ENCODE peak calls at places on chromosomes 5 and 9, in ten cellular contexts. One of them, this sample, is unnamed.

GRCh38 chr5:109992264-109992915 is 302.7 kb downstream of the MAN2A1 start:
- DNase-seq in HuH-7.5: no peak
- DNase-seq in A673: no peak
- DNase-seq in WERI-Rb-1: no peak
- DNase-seq in T-helper 1 cell: no peak
- DNase-seq in EH: no peak
- DNase-seq in fibroblast of the conjunctiva: no peak
- DNase-seq in nephron progenitor cell: no peak
- DNase-seq in AG10803: no peak
- DNase-seq in activated T-helper 1 cell treated with Interleukin-2 at 50 U/mL for 16 hours: no peak
- DNase-seq in this sample: no peak

GRCh38 chr5:31269259-31269658 is 75.8 kb downstream of the CDH6 start:
- DNase-seq in A673: no peak
- DNase-seq in fibroblast of the conjunctiva: no peak
- DNase-seq in AG10803: no peak
- DNase-seq in activated T-helper 1 cell treated with Interleukin-2 at 50 U/mL for 16 hours: no peak
- DNase-seq in T-helper 1 cell: no peak
- DNase-seq in nephron progenitor cell: no peak
- DNase-seq in EH: no peak
- DNase-seq in WERI-Rb-1: no peak
- DNase-seq in HuH-7.5: no peak
- DNase-seq in this sample: no peak

GRCh38 chr5:27125856-27126255 is 87.5 kb upstream of the CDH9 start:
- DNase-seq in T-helper 1 cell: no peak
- DNase-seq in HuH-7.5: no peak
- DNase-seq in A673: no peak
- DNase-seq in activated T-helper 1 cell treated with Interleukin-2 at 50 U/mL for 16 hours: no peak
- DNase-seq in fibroblast of the conjunctiva: no peak
- DNase-seq in WERI-Rb-1: no peak
- DNase-seq in EH: no peak
- DNase-seq in nephron progenitor cell: no peak
- DNase-seq in AG10803: no peak
- DNase-seq in this sample: no peak

GRCh38 chr9:85871008-85871407 is 69.9 kb upstream of the NAA35 start:
- DNase-seq in activated T-helper 1 cell treated with Interleukin-2 at 50 U/mL for 16 hours: no peak
- DNase-seq in EH: no peak
- DNase-seq in AG10803: no peak
- DNase-seq in HuH-7.5: no peak
- DNase-seq in nephron progenitor cell: no peak
- DNase-seq in WERI-Rb-1: no peak
- DNase-seq in fibroblast of the conjunctiva: no peak
- DNase-seq in T-helper 1 cell: no peak
- DNase-seq in A673: peak
- DNase-seq in this sample: no peak

GRCh38 chr9:134437417-134438203 is 111.4 kb downstream of the RXRA start:
- DNase-seq in WERI-Rb-1: peak
- DNase-seq in EH: no peak
- DNase-seq in AG10803: no peak
- DNase-seq in A673: no peak
- DNase-seq in HuH-7.5: no peak
- DNase-seq in nephron progenitor cell: peak
- DNase-seq in T-helper 1 cell: no peak
- DNase-seq in fibroblast of the conjunctiva: no peak
- DNase-seq in activated T-helper 1 cell treated with Interleukin-2 at 50 U/mL for 16 hours: no peak
- DNase-seq in this sample: no peak

GRCh38 chr9:116525611-116526010 is 161.5 kb upstream of the TRIM32 start:
- DNase-seq in T-helper 1 cell: no peak
- DNase-seq in HuH-7.5: no peak
- DNase-seq in EH: no peak
- DNase-seq in WERI-Rb-1: no peak
- DNase-seq in nephron progenitor cell: no peak
- DNase-seq in fibroblast of the conjunctiva: no peak
- DNase-seq in AG10803: no peak
- DNase-seq in A673: no peak
- DNase-seq in activated T-helper 1 cell treated with Interleukin-2 at 50 U/mL for 16 hours: no peak
- DNase-seq in this sample: no peak

GRCh38 chr5:67361932-67362729 is 165.5 kb upstream of the CD180 start:
- DNase-seq in EH: peak
- DNase-seq in A673: no peak
- DNase-seq in nephron progenitor cell: no peak
- DNase-seq in WERI-Rb-1: no peak
- DNase-seq in T-helper 1 cell: no peak
- DNase-seq in fibroblast of the conjunctiva: no peak
- DNase-seq in HuH-7.5: no peak
- DNase-seq in AG10803: no peak
- DNase-seq in activated T-helper 1 cell treated with Interleukin-2 at 50 U/mL for 16 hours: no peak
- DNase-seq in this sample: no peak

GRCh38 chr5:138611295-138612220 is 36.4 kb upstream of the HSPA9 start:
- DNase-seq in fibroblast of the conjunctiva: no peak
- DNase-seq in T-helper 1 cell: no peak
- DNase-seq in HuH-7.5: no peak
- DNase-seq in nephron progenitor cell: peak
- DNase-seq in A673: peak
- DNase-seq in activated T-helper 1 cell treated with Interleukin-2 at 50 U/mL for 16 hours: no peak
- DNase-seq in WERI-Rb-1: peak
- DNase-seq in EH: no peak
- DNase-seq in AG10803: no peak
- DNase-seq in this sample: no peak

GRCh38 chr5:136036991-136037705 is 8.4 kb downstream of the TGFBI start:
- DNase-seq in T-helper 1 cell: peak
- DNase-seq in EH: peak
- DNase-seq in activated T-helper 1 cell treated with Interleukin-2 at 50 U/mL for 16 hours: no peak
- DNase-seq in nephron progenitor cell: no peak
- DNase-seq in AG10803: peak
- DNase-seq in HuH-7.5: no peak
- DNase-seq in fibroblast of the conjunctiva: no peak
- DNase-seq in WERI-Rb-1: no peak
- DNase-seq in A673: peak
- DNase-seq in this sample: no peak

GRCh38 chr5:172707285-172708182 is 63.5 kb downstream of the DUSP1 start:
- DNase-seq in A673: peak
- DNase-seq in HuH-7.5: peak
- DNase-seq in fibroblast of the conjunctiva: peak
- DNase-seq in WERI-Rb-1: peak
- DNase-seq in T-helper 1 cell: no peak
- DNase-seq in AG10803: peak
- DNase-seq in EH: peak
- DNase-seq in nephron progenitor cell: peak
- DNase-seq in activated T-helper 1 cell treated with Interleukin-2 at 50 U/mL for 16 hours: no peak
- DNase-seq in this sample: no peak

GRCh38 chr9:100587375-100587774 is 9.5 kb downstream of the CAVIN4 start:
- DNase-seq in HuH-7.5: no peak
- DNase-seq in A673: no peak
- DNase-seq in activated T-helper 1 cell treated with Interleukin-2 at 50 U/mL for 16 hours: no peak
- DNase-seq in WERI-Rb-1: no peak
- DNase-seq in fibroblast of the conjunctiva: no peak
- DNase-seq in nephron progenitor cell: no peak
- DNase-seq in EH: peak
- DNase-seq in AG10803: no peak
- DNase-seq in T-helper 1 cell: no peak
- DNase-seq in this sample: no peak

GRCh38 chr9:137297060-137297664 is 4.9 kb downstream of the NRARP start:
- DNase-seq in WERI-Rb-1: peak
- DNase-seq in HuH-7.5: no peak
- DNase-seq in nephron progenitor cell: peak
- DNase-seq in A673: no peak
- DNase-seq in AG10803: no peak
- DNase-seq in EH: no peak
- DNase-seq in T-helper 1 cell: no peak
- DNase-seq in fibroblast of the conjunctiva: no peak
- DNase-seq in activated T-helper 1 cell treated with Interleukin-2 at 50 U/mL for 16 hours: no peak
- DNase-seq in this sample: no peak

GRCh38 chr9:94056442-94056974 is 27.8 kb upstream of the PTPDC1 start:
- DNase-seq in WERI-Rb-1: no peak
- DNase-seq in fibroblast of the conjunctiva: peak
- DNase-seq in T-helper 1 cell: no peak
- DNase-seq in nephron progenitor cell: no peak
- DNase-seq in EH: peak
- DNase-seq in activated T-helper 1 cell treated with Interleukin-2 at 50 U/mL for 16 hours: no peak
- DNase-seq in AG10803: peak
- DNase-seq in HuH-7.5: no peak
- DNase-seq in A673: peak
- DNase-seq in this sample: no peak

GRCh38 chr5:40165789-40166728 is 513.7 kb upstream of the PTGER4 start:
- DNase-seq in T-helper 1 cell: no peak
- DNase-seq in nephron progenitor cell: peak
- DNase-seq in AG10803: peak
- DNase-seq in WERI-Rb-1: no peak
- DNase-seq in fibroblast of the conjunctiva: no peak
- DNase-seq in A673: peak
- DNase-seq in activated T-helper 1 cell treated with Interleukin-2 at 50 U/mL for 16 hours: no peak
- DNase-seq in EH: peak
- DNase-seq in HuH-7.5: no peak
- DNase-seq in this sample: no peak

GRCh38 chr5:91556-92263 is at the start of gene PLEKHG4B:
- DNase-seq in AG10803: no peak
- DNase-seq in A673: peak
- DNase-seq in nephron progenitor cell: peak
- DNase-seq in activated T-helper 1 cell treated with Interleukin-2 at 50 U/mL for 16 hours: no peak
- DNase-seq in EH: peak
- DNase-seq in T-helper 1 cell: no peak
- DNase-seq in fibroblast of the conjunctiva: no peak
- DNase-seq in HuH-7.5: no peak
- DNase-seq in WERI-Rb-1: peak
- DNase-seq in this sample: no peak

GRCh38 chr5:26625099-26625498 is 413.3 kb downstream of the CDH9 start:
- DNase-seq in AG10803: no peak
- DNase-seq in T-helper 1 cell: no peak
- DNase-seq in EH: no peak
- DNase-seq in A673: no peak
- DNase-seq in activated T-helper 1 cell treated with Interleukin-2 at 50 U/mL for 16 hours: no peak
- DNase-seq in HuH-7.5: no peak
- DNase-seq in fibroblast of the conjunctiva: no peak
- DNase-seq in nephron progenitor cell: no peak
- DNase-seq in WERI-Rb-1: no peak
- DNase-seq in this sample: no peak

GRCh38 chr9:120289990-120290925 is 289.7 kb downstream of the CDK5RAP2 start:
- DNase-seq in EH: no peak
- DNase-seq in nephron progenitor cell: no peak
- DNase-seq in A673: no peak
- DNase-seq in activated T-helper 1 cell treated with Interleukin-2 at 50 U/mL for 16 hours: no peak
- DNase-seq in fibroblast of the conjunctiva: no peak
- DNase-seq in WERI-Rb-1: no peak
- DNase-seq in T-helper 1 cell: no peak
- DNase-seq in AG10803: no peak
- DNase-seq in HuH-7.5: no peak
- DNase-seq in this sample: no peak

GRCh38 chr5:96157841-96158291 is 196.2 kb upstream of the ELL2 start:
- DNase-seq in A673: peak
- DNase-seq in activated T-helper 1 cell treated with Interleukin-2 at 50 U/mL for 16 hours: no peak
- DNase-seq in fibroblast of the conjunctiva: no peak
- DNase-seq in T-helper 1 cell: no peak
- DNase-seq in nephron progenitor cell: no peak
- DNase-seq in AG10803: no peak
- DNase-seq in HuH-7.5: no peak
- DNase-seq in WERI-Rb-1: no peak
- DNase-seq in EH: peak
- DNase-seq in this sample: no peak